ENCODE peak calls at places on chromosome 21, in nine cellular contexts. One of them, this sample, is unnamed.

GRCh38 chr21:39258207-39258606 is 55.2 kb downstream of the BRWD1 start:
- DNase-seq in BE2C: no peak
- DNase-seq in skeletal muscle cell: no peak
- DNase-seq in heart left ventricle: no peak
- DNase-seq in stomach: no peak
- DNase-seq in dorsolateral prefrontal cortex: no peak
- DNase-seq in right atrium auricular region: no peak
- DNase-seq in AG04450: no peak
- DNase-seq in tibial artery: no peak
- DNase-seq in this sample: no peak

GRCh38 chr21:38839683-38840286 is 34.1 kb downstream of the ETS2 start:
- DNase-seq in stomach: no peak
- DNase-seq in tibial artery: no peak
- DNase-seq in skeletal muscle cell: peak
- DNase-seq in heart left ventricle: no peak
- DNase-seq in right atrium auricular region: peak
- DNase-seq in AG04450: peak
- DNase-seq in dorsolateral prefrontal cortex: no peak
- DNase-seq in BE2C: no peak
- DNase-seq in this sample: no peak

GRCh38 chr21:44421901-44422840 is 33.1 kb upstream of the LRRC3 start:
- DNase-seq in right atrium auricular region: no peak
- DNase-seq in dorsolateral prefrontal cortex: peak
- DNase-seq in skeletal muscle cell: no peak
- DNase-seq in BE2C: no peak
- DNase-seq in heart left ventricle: peak
- DNase-seq in AG04450: no peak
- DNase-seq in stomach: no peak
- DNase-seq in tibial artery: peak
- DNase-seq in this sample: no peak

GRCh38 chr21:43313221-43313938 is 113.6 kb downstream of the SIK1 start:
- DNase-seq in dorsolateral prefrontal cortex: no peak
- DNase-seq in heart left ventricle: peak
- DNase-seq in stomach: no peak
- DNase-seq in tibial artery: no peak
- DNase-seq in BE2C: no peak
- DNase-seq in AG04450: no peak
- DNase-seq in skeletal muscle cell: no peak
- DNase-seq in right atrium auricular region: no peak
- DNase-seq in this sample: no peak

GRCh38 chr21:32538147-32538792 is 47.1 kb downstream of the TCP10L start:
- DNase-seq in right atrium auricular region: no peak
- DNase-seq in stomach: no peak
- DNase-seq in BE2C: no peak
- DNase-seq in tibial artery: no peak
- DNase-seq in skeletal muscle cell: no peak
- DNase-seq in AG04450: no peak
- DNase-seq in dorsolateral prefrontal cortex: no peak
- DNase-seq in heart left ventricle: no peak
- DNase-seq in this sample: no peak

GRCh38 chr21:17416139-17416538 is 96.7 kb upstream of the CXADR start:
- DNase-seq in stomach: no peak
- DNase-seq in BE2C: no peak
- DNase-seq in heart left ventricle: no peak
- DNase-seq in tibial artery: no peak
- DNase-seq in right atrium auricular region: no peak
- DNase-seq in dorsolateral prefrontal cortex: no peak
- DNase-seq in AG04450: peak
- DNase-seq in skeletal muscle cell: no peak
- DNase-seq in this sample: no peak

GRCh38 chr21:44519346-44520325 is 20.4 kb downstream of the KRTAP10-1 start:
- DNase-seq in AG04450: no peak
- DNase-seq in tibial artery: peak
- DNase-seq in BE2C: no peak
- DNase-seq in skeletal muscle cell: no peak
- DNase-seq in right atrium auricular region: no peak
- DNase-seq in dorsolateral prefrontal cortex: no peak
- DNase-seq in heart left ventricle: peak
- DNase-seq in stomach: no peak
- DNase-seq in this sample: no peak

GRCh38 chr21:35743571-35743970 is 316.8 kb downstream of the SETD4 start:
- DNase-seq in tibial artery: no peak
- DNase-seq in dorsolateral prefrontal cortex: no peak
- DNase-seq in heart left ventricle: no peak
- DNase-seq in right atrium auricular region: no peak
- DNase-seq in skeletal muscle cell: peak
- DNase-seq in AG04450: peak
- DNase-seq in BE2C: no peak
- DNase-seq in stomach: no peak
- DNase-seq in this sample: no peak

GRCh38 chr21:38439957-38440356 is 58.3 kb downstream of the ERG start:
- DNase-seq in dorsolateral prefrontal cortex: no peak
- DNase-seq in heart left ventricle: no peak
- DNase-seq in AG04450: no peak
- DNase-seq in right atrium auricular region: no peak
- DNase-seq in tibial artery: no peak
- DNase-seq in skeletal muscle cell: no peak
- DNase-seq in BE2C: no peak
- DNase-seq in stomach: no peak
- DNase-seq in this sample: no peak

GRCh38 chr21:42531771-42532170 is 18.1 kb downstream of the SLC37A1 start:
- DNase-seq in AG04450: no peak
- DNase-seq in skeletal muscle cell: no peak
- DNase-seq in BE2C: no peak
- DNase-seq in stomach: no peak
- DNase-seq in tibial artery: peak
- DNase-seq in dorsolateral prefrontal cortex: no peak
- DNase-seq in right atrium auricular region: no peak
- DNase-seq in heart left ventricle: no peak
- DNase-seq in this sample: no peak

GRCh38 chr21:36430841-36431240 is 45.6 kb downstream of the CHAF1B start:
- DNase-seq in stomach: no peak
- DNase-seq in tibial artery: no peak
- DNase-seq in BE2C: no peak
- DNase-seq in AG04450: no peak
- DNase-seq in skeletal muscle cell: no peak
- DNase-seq in heart left ventricle: no peak
- DNase-seq in dorsolateral prefrontal cortex: no peak
- DNase-seq in right atrium auricular region: no peak
- DNase-seq in this sample: no peak

GRCh38 chr21:43355925-43356289 is 71.0 kb downstream of the SIK1 start:
- DNase-seq in right atrium auricular region: no peak
- DNase-seq in BE2C: no peak
- DNase-seq in skeletal muscle cell: no peak
- DNase-seq in heart left ventricle: no peak
- DNase-seq in stomach: no peak
- DNase-seq in tibial artery: no peak
- DNase-seq in AG04450: no peak
- DNase-seq in dorsolateral prefrontal cortex: no peak
- DNase-seq in this sample: peak

GRCh38 chr21:46667735-46668380 is 32.4 kb downstream of the PRMT2 start:
- DNase-seq in stomach: no peak
- DNase-seq in skeletal muscle cell: no peak
- DNase-seq in dorsolateral prefrontal cortex: no peak
- DNase-seq in heart left ventricle: no peak
- DNase-seq in right atrium auricular region: no peak
- DNase-seq in tibial artery: no peak
- DNase-seq in AG04450: no peak
- DNase-seq in BE2C: peak
- DNase-seq in this sample: peak

GRCh38 chr21:21101911-21102310 is 103.7 kb downstream of the NCAM2 start:
- DNase-seq in skeletal muscle cell: peak
- DNase-seq in right atrium auricular region: no peak
- DNase-seq in BE2C: peak
- DNase-seq in dorsolateral prefrontal cortex: peak
- DNase-seq in stomach: no peak
- DNase-seq in tibial artery: no peak
- DNase-seq in AG04450: peak
- DNase-seq in heart left ventricle: no peak
- DNase-seq in this sample: peak

GRCh38 chr21:42666023-42666747 is 12.8 kb downstream of the PDE9A start:
- DNase-seq in BE2C: peak
- DNase-seq in skeletal muscle cell: no peak
- DNase-seq in tibial artery: no peak
- DNase-seq in dorsolateral prefrontal cortex: no peak
- DNase-seq in heart left ventricle: no peak
- DNase-seq in stomach: no peak
- DNase-seq in right atrium auricular region: no peak
- DNase-seq in AG04450: no peak
- DNase-seq in this sample: no peak

GRCh38 chr21:36388076-36388475 is 2.9 kb downstream of the CHAF1B start:
- DNase-seq in tibial artery: no peak
- DNase-seq in AG04450: no peak
- DNase-seq in BE2C: no peak
- DNase-seq in heart left ventricle: no peak
- DNase-seq in skeletal muscle cell: peak
- DNase-seq in dorsolateral prefrontal cortex: no peak
- DNase-seq in right atrium auricular region: no peak
- DNase-seq in stomach: no peak
- DNase-seq in this sample: no peak

DNA sequence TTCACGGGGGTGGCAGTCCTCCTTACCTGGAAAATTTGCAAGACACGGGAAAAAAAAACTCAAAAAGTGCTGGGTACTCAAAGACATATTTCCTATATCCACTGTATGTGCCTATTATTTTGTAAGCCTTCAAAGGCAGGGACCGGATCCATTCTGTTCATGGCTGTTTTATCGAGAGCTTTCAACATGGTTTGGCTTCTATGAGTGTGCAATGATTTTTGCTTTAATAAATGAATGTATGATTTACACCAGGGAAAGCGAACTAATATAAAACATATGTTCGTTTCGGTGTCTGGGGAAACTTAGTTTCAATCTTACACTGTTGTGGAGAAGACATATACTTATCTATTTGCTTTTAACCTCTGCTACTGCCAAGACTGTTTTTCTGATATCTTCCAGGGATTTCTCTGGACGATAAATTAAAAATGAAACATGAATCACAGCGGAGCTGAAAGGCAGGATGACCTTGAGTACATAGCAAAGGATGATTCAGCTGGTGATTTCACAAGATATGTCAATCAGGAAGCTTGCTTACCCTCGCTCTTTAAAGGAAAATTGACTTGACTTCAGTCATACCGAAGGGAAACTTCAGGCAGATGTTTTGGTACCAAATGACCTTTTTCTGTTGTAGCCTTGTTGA is 14.7 kb upstream of the CYYR1 start:
- DNase-seq in right atrium auricular region: no peak
- DNase-seq in AG04450: no peak
- DNase-seq in heart left ventricle: no peak
- DNase-seq in BE2C: no peak
- DNase-seq in tibial artery: no peak
- DNase-seq in dorsolateral prefrontal cortex: no peak
- DNase-seq in skeletal muscle cell: peak
- DNase-seq in stomach: no peak
- DNase-seq in this sample: no peak
- H3K4me3 ChIP-seq in right atrium auricular region: no peak
- H3K4me3 ChIP-seq in AG04450: no peak
- H3K4me3 ChIP-seq in heart left ventricle: peak
- H3K4me3 ChIP-seq in BE2C: peak
- H3K4me3 ChIP-seq in tibial artery: no peak
- H3K4me3 ChIP-seq in dorsolateral prefrontal cortex: no peak
- H3K4me3 ChIP-seq in skeletal muscle cell: no peak
- H3K4me3 ChIP-seq in stomach: no peak
- H3K4me3 ChIP-seq in this sample: no peak

GRCh38 chr21:41425954-41426655 is at the start of gene MX1:
- DNase-seq in tibial artery: peak
- DNase-seq in right atrium auricular region: peak
- DNase-seq in AG04450: no peak
- DNase-seq in stomach: peak
- DNase-seq in BE2C: no peak
- DNase-seq in skeletal muscle cell: no peak
- DNase-seq in dorsolateral prefrontal cortex: peak
- DNase-seq in heart left ventricle: peak
- DNase-seq in this sample: peak
- H3K4me3 ChIP-seq in tibial artery: peak
- H3K4me3 ChIP-seq in right atrium auricular region: peak
- H3K4me3 ChIP-seq in AG04450: peak
- H3K4me3 ChIP-seq in stomach: peak
- H3K4me3 ChIP-seq in BE2C: no peak
- H3K4me3 ChIP-seq in skeletal muscle cell: peak
- H3K4me3 ChIP-seq in dorsolateral prefrontal cortex: peak
- H3K4me3 ChIP-seq in heart left ventricle: peak
- H3K4me3 ChIP-seq in this sample: peak

DNA sequence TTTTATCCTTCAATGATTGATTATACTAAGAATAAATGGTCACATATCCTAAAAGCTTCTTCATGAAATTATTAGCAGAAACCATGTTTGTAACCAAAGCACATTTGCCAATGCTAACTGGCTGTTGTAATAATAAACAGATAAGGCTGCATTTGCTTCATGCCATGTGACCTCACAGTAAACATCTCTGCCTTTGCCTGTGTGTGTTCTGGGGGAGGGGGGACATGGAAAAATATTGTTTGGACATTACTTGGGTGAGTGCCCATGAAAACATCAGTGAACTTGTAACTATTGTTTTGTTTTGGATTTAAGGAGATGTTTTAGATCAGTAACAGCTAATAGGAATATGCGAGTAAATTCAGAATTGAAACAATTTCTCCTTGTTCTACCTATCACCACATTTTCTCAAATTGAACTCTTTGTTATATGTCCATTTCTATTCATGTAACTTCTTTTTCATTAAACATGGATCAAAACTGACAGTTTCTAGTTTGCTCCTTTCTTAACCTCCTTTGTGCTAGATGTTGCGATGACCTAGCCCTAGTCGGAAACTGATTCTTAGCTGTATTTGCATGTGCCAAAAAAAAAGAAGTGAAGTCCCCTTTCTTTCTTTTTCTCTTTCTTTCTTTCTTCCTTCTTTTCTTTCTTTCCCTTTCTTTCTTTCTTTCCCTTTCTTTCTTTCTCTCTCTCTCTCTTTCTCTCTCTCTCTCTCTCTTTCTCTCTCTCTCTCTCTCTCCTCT is 45.1 kb downstream of the MAP3K7CL start:
- DNase-seq in AG04450: no peak
- DNase-seq in BE2C: no peak
- DNase-seq in right atrium auricular region: no peak
- DNase-seq in stomach: no peak
- DNase-seq in skeletal muscle cell: no peak
- DNase-seq in heart left ventricle: no peak
- DNase-seq in dorsolateral prefrontal cortex: no peak
- DNase-seq in tibial artery: no peak
- DNase-seq in this sample: no peak
- H3K4me3 ChIP-seq in AG04450: no peak
- H3K4me3 ChIP-seq in BE2C: no peak
- H3K4me3 ChIP-seq in right atrium auricular region: no peak
- H3K4me3 ChIP-seq in stomach: no peak
- H3K4me3 ChIP-seq in skeletal muscle cell: no peak
- H3K4me3 ChIP-seq in heart left ventricle: no peak
- H3K4me3 ChIP-seq in dorsolateral prefrontal cortex: no peak
- H3K4me3 ChIP-seq in tibial artery: peak
- H3K4me3 ChIP-seq in this sample: no peak

DNA sequence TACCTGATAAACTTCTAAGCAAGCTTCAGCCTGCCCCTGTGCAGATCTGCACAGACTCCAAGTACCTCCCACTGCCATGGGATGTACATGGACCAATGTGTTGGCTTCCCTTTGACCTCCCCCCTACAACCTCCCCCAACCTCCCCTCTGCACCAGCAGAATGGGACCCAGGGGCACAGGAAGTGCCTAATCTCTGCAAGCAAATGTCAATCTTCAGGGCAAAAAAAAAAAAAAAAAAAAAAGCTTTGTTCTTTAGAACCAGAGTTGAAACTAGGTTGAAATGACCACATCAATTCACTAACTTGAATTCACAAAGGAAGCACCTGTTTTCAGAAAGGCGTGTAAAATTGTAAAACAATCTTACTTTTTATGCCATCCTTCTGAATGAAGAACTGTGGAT is 53.9 kb upstream of the TIAM1 start:
- DNase-seq in tibial artery: peak
- DNase-seq in right atrium auricular region: no peak
- DNase-seq in BE2C: no peak
- DNase-seq in stomach: no peak
- DNase-seq in skeletal muscle cell: no peak
- DNase-seq in dorsolateral prefrontal cortex: no peak
- DNase-seq in AG04450: no peak
- DNase-seq in heart left ventricle: no peak
- DNase-seq in this sample: no peak
- H3K4me3 ChIP-seq in tibial artery: no peak
- H3K4me3 ChIP-seq in right atrium auricular region: no peak
- H3K4me3 ChIP-seq in BE2C: no peak
- H3K4me3 ChIP-seq in stomach: no peak
- H3K4me3 ChIP-seq in skeletal muscle cell: no peak
- H3K4me3 ChIP-seq in dorsolateral prefrontal cortex: no peak
- H3K4me3 ChIP-seq in AG04450: no peak
- H3K4me3 ChIP-seq in heart left ventricle: no peak
- H3K4me3 ChIP-seq in this sample: no peak

This sample was measured in Caco-2.